ENCODE peak calls at places on chromosomes 1 and 21, in four cellular contexts. F, K, M and W are unnamed samples.

GRCh38 chr1:4652631-4653327 is 1.6 kb upstream of the AJAP1 start:
- DNase-seq in F (no peak), K (peak), M (peak), W (peak)

GRCh38 chr1:22969224-22969829 is 3.3 kb downstream of the LACTBL1 start:
- DNase-seq in F (peak), K (peak), M (peak), W (peak)

GRCh38 chr1:180933141-180933540 is 20.4 kb downstream of the KIAA1614 start:
- DNase-seq in F (no peak), K (no peak), M (no peak), W (no peak)

GRCh38 chr1:149936076-149936991 is at the start of gene MTMR11:
- DNase-seq in F (peak), K (peak), M (no peak), W (no peak)

GRCh38 chr1:4481451-4481850 is 173.0 kb upstream of the AJAP1 start:
- DNase-seq in F (no peak), K (no peak), M (no peak), W (no peak)

GRCh38 chr21:45894891-45895777 is 86.4 kb upstream of the COL6A1 start:
- DNase-seq in F (no peak), K (no peak), M (no peak), W (no peak)

GRCh38 chr1:35454616-35455015 is 102.6 kb downstream of the KIAA0319L start:
- DNase-seq in F (peak), K (peak), M (no peak), W (no peak)

GRCh38 chr1:44947774-44948311 is 38.6 kb downstream of the EIF2B3 start:
- DNase-seq in F (peak), K (no peak), M (no peak), W (no peak)

GRCh38 chr1:207711285-207711684 is 40.6 kb upstream of the CD46 start:
- DNase-seq in F (no peak), K (no peak), M (no peak), W (no peak)

GRCh38 chr1:240312872-240313271 is 221.2 kb downstream of the FMN2 start:
- DNase-seq in F (peak), K (peak), M (no peak), W (no peak)

GRCh38 chr1:185463011-185463410 is 146.0 kb upstream of the IVNS1ABP start:
- DNase-seq in F (no peak), K (no peak), M (no peak), W (no peak)

GRCh38 chr1:183291802-183292515 is 105.9 kb downstream of the LAMC2 start:
- DNase-seq in F (peak), K (no peak), M (no peak), W (no peak)